ENCODE peak calls at places on chromosomes 4 and X, in nine cellular contexts. Y, J, R, W, B, Z, X, V and N are unnamed samples.

GRCh38 chr4:184355111-184355604 is 119.2 kb downstream of the IRF2 start:
- DNase-seq in Y (no peak), W (peak; percentile 79), B (peak; percentile 68), R (no peak), J (peak; percentile 72), Z (no peak), X (no peak), V (no peak), N (no peak)

GRCh38 chr4:69617083-69617694 is 22.3 kb downstream of the UGT2A2 start:
- DNase-seq in V (no peak), W (no peak), R (no peak), X (no peak), Z (peak; percentile 15), B (peak; percentile 20), J (peak; percentile 30), Y (no peak), N (no peak)

GRCh38 chr4:79609853-79610252 is 201.8 kb upstream of the GK2 start:
- DNase-seq in X (no peak), V (no peak), Y (no peak), W (no peak), Z (no peak), J (no peak), B (no peak), R (no peak), N (no peak)

GRCh38 chr4:80232707-80233370 is 33.6 kb upstream of the FGF5 start:
- DNase-seq in W (no peak), B (no peak), X (no peak), V (no peak), R (no peak), Z (no peak), J (no peak), Y (no peak), N (no peak)

GRCh38 chr4:1040344-1041146 is 29.1 kb downstream of the FGFRL1 start:
- DNase-seq in J (no peak), W (no peak), Z (no peak), X (no peak), R (no peak), V (no peak), Y (no peak), B (no peak), N (no peak)

GRCh38 chr4:120688791-120689190 is 233.7 kb downstream of the PRDM5 start:
- DNase-seq in R (no peak), Z (no peak), W (no peak), V (no peak), Y (no peak), X (no peak), B (no peak), J (no peak), N (no peak)

GRCh38 chr4:137685357-137685756 is 153.1 kb upstream of the PCDH18 start:
- DNase-seq in V (no peak), Y (no peak), W (peak; percentile 24), Z (no peak), J (no peak), R (no peak), X (no peak), B (no peak), N (no peak)

GRCh38 chr4:188372051-188372450 is 232.8 kb downstream of the TRIML1 start:
- DNase-seq in R (no peak), Z (no peak), J (no peak), B (peak; percentile 39), V (no peak), X (no peak), W (peak; percentile 12), Y (no peak), N (no peak)

GRCh38 chrX:15242899-15243555 is 26.9 kb downstream of the ASB9 start:
- DNase-seq in R (no peak), V (peak; percentile 40), B (no peak), Y (no peak), W (peak; percentile 60), J (peak; percentile 6), X (peak; percentile 51), Z (peak; percentile 49), N (no peak)

GRCh38 chr4:81165853-81166430 is 49.1 kb downstream of the PRKG2 start:
- DNase-seq in B (no peak), X (no peak), W (peak; percentile 10), R (peak; percentile 45), V (no peak), Z (peak; percentile 6), Y (no peak), J (no peak), N (no peak)

GRCh38 chr4:1523506-1523905 is 117.3 kb upstream of the NKX1-1 start:
- DNase-seq in V (no peak), Z (no peak), J (no peak), B (no peak), Y (no peak), W (no peak), R (no peak), X (no peak), N (no peak)

GRCh38 chr4:132056466-132056865 is 1092.6 kb upstream of the PCDH10 start:
- DNase-seq in Z (no peak), W (no peak), V (no peak), J (no peak), Y (no peak), R (no peak), X (no peak), B (no peak), N (no peak)

GRCh38 chrX:2578864-2579263 is 78.1 kb upstream of the DHRSX start:
- DNase-seq in V (no peak), B (no peak), J (no peak), R (no peak), X (no peak), Y (no peak), W (no peak), Z (no peak), N (no peak)

GRCh38 chr4:123505457-123506310 is 109.1 kb downstream of the SPRY1 start:
- DNase-seq in Z (peak; percentile 52), V (peak; percentile 37), Y (peak; percentile 67), X (peak; percentile 61), W (peak; percentile 22), R (peak; percentile 67), J (peak; percentile 80), B (no peak), N (peak; percentile 62)

GRCh38 chr4:77167173-77167572 is 10.2 kb downstream of the CCNG2 start:
- DNase-seq in X (no peak), V (no peak), Z (no peak), B (no peak), Y (no peak), J (no peak), R (no peak), W (no peak), N (no peak)

GRCh38 chr4:22324422-22324821 is 191.4 kb downstream of the ADGRA3 start:
- DNase-seq in R (no peak), Z (no peak), J (no peak), X (no peak), B (no peak), V (no peak), Y (no peak), W (no peak), N (no peak)

GRCh38 chr4:7705062-7705461 is 234.6 kb downstream of the AFAP1 start:
- DNase-seq in V (no peak), Y (no peak), Z (no peak), B (no peak), R (peak; percentile 39), J (no peak), W (no peak), X (no peak), N (no peak)

GRCh38 chr4:19944806-19945205 is 306.9 kb upstream of the SLIT2 start:
- DNase-seq in Y (no peak), V (no peak), W (no peak), X (no peak), B (no peak), J (no peak), R (no peak), Z (no peak), N (no peak)

GRCh38 chr4:173835863-173836262 is 305.8 kb upstream of the HAND2 start:
- DNase-seq in B (no peak), V (peak; percentile 7), J (no peak), X (no peak), W (peak; percentile 57), R (no peak), Z (no peak), Y (no peak), N (no peak)

GRCh38 chr4:5932021-5932553 is 39.2 kb upstream of the CRMP1 start:
- DNase-seq in V (no peak), B (no peak), X (peak; percentile 92), W (no peak), Y (no peak), Z (no peak), R (no peak), J (no peak), N (no peak)

GRCh38 chr4:169397762-169398161 is 127.0 kb upstream of the SH3RF1 start:
- DNase-seq in W (no peak), Y (no peak), Z (no peak), B (no peak), J (no peak), R (no peak), V (no peak), X (peak; percentile 75), N (no peak)

GRCh38 chrX:135114392-135114791 is 5.9 kb downstream of the ETDB start:
- DNase-seq in J (no peak), Z (no peak), X (no peak), V (no peak), W (no peak), Y (no peak), R (no peak), B (no peak), N (no peak)

GRCh38 chr4:5460106-5460801 is 248.1 kb downstream of the EVC2 start:
- DNase-seq in J (peak; percentile 62), Y (no peak), B (no peak), X (peak; percentile 11), R (no peak), W (peak; percentile 61), V (no peak), Z (peak; percentile 60), N (no peak)

GRCh38 chr4:185318679-185319078 is 77.0 kb downstream of the LRP2BP start:
- DNase-seq in Y (no peak), X (peak; percentile 76), V (no peak), R (no peak), W (no peak), B (no peak), Z (no peak), J (no peak), N (no peak)